ENCODE peak calls at places on chromosomes 1 and 21, in six cellular contexts. One of them, this sample, is unnamed.

GRCh38 chr1:99964806-99965205 is 5.0 kb upstream of the SLC35A3 start:
- DNase-seq in IMR-90: no peak
- DNase-seq in neuronal stem cell: no peak
- DNase-seq in H1: no peak
- DNase-seq in mesendoderm: no peak
- DNase-seq in H9: no peak
- DNase-seq in this sample: no peak

GRCh38 chr1:2962541-2962940 is 58.7 kb upstream of the ACTRT2 start:
- DNase-seq in H1: no peak
- DNase-seq in IMR-90: no peak
- DNase-seq in mesendoderm: no peak
- DNase-seq in neuronal stem cell: no peak
- DNase-seq in H9: no peak
- DNase-seq in this sample: no peak

GRCh38 chr1:69513621-69514020 is 54.1 kb upstream of the LRRC7 start:
- DNase-seq in neuronal stem cell: no peak
- DNase-seq in H9: no peak
- DNase-seq in H1: no peak
- DNase-seq in IMR-90: peak; percentile 28
- DNase-seq in mesendoderm: no peak
- DNase-seq in this sample: peak; percentile 22

GRCh38 chr1:145918992-145919939 is 749 bp upstream of the PEX11B start:
- DNase-seq in H9: peak; percentile 64
- DNase-seq in H1: no peak
- DNase-seq in IMR-90: peak; percentile 53
- DNase-seq in neuronal stem cell: peak; percentile 17
- DNase-seq in mesendoderm: peak; percentile 63
- DNase-seq in this sample: peak; percentile 69

GRCh38 chr1:119139393-119139792 is 1.1 kb downstream of the WARS2 start:
- DNase-seq in H1: no peak
- DNase-seq in neuronal stem cell: no peak
- DNase-seq in mesendoderm: peak; percentile 79
- DNase-seq in H9: no peak
- DNase-seq in IMR-90: no peak
- DNase-seq in this sample: no peak

GRCh38 chr1:44135896-44136295 is 5.5 kb downstream of the KLF18 start:
- DNase-seq in neuronal stem cell: no peak
- DNase-seq in H1: no peak
- DNase-seq in mesendoderm: no peak
- DNase-seq in IMR-90: no peak
- DNase-seq in H9: no peak
- DNase-seq in this sample: no peak

GRCh38 chr21:35377505-35378090 is 328.5 kb upstream of the RUNX1 start:
- DNase-seq in mesendoderm: no peak
- DNase-seq in H9: no peak
- DNase-seq in H1: no peak
- DNase-seq in neuronal stem cell: no peak
- DNase-seq in IMR-90: no peak
- DNase-seq in this sample: no peak

GRCh38 chr1:23376890-23377811 is 7.5 kb upstream of the ZNF436 start:
- DNase-seq in H9: no peak
- DNase-seq in IMR-90: peak; percentile 90
- DNase-seq in mesendoderm: no peak
- DNase-seq in H1: no peak
- DNase-seq in neuronal stem cell: no peak
- DNase-seq in this sample: peak; percentile 92

GRCh38 chr1:116177861-116178260 is 66.7 kb downstream of the MAB21L3 start:
- DNase-seq in neuronal stem cell: no peak
- DNase-seq in IMR-90: no peak
- DNase-seq in mesendoderm: no peak
- DNase-seq in H1: no peak
- DNase-seq in H9: no peak
- DNase-seq in this sample: no peak

GRCh38 chr1:54809496-54810074 is 8.5 kb upstream of the TTC22 start:
- DNase-seq in mesendoderm: no peak
- DNase-seq in H1: no peak
- DNase-seq in IMR-90: no peak
- DNase-seq in neuronal stem cell: no peak
- DNase-seq in H9: no peak
- DNase-seq in this sample: no peak

GRCh38 chr1:86382878-86383277 is 13.2 kb downstream of the ODF2L start:
- DNase-seq in H9: no peak
- DNase-seq in mesendoderm: no peak
- DNase-seq in IMR-90: no peak
- DNase-seq in neuronal stem cell: no peak
- DNase-seq in H1: no peak
- DNase-seq in this sample: peak; percentile 26

GRCh38 chr1:94597701-94598100 is 56.1 kb upstream of the F3 start:
- DNase-seq in H9: no peak
- DNase-seq in mesendoderm: no peak
- DNase-seq in neuronal stem cell: no peak
- DNase-seq in H1: no peak
- DNase-seq in IMR-90: peak; percentile 78
- DNase-seq in this sample: peak; percentile 92

GRCh38 chr1:168725060-168725459 is 3.9 kb downstream of the DPT start:
- DNase-seq in mesendoderm: no peak
- DNase-seq in H9: no peak
- DNase-seq in H1: no peak
- DNase-seq in neuronal stem cell: no peak
- DNase-seq in IMR-90: no peak
- DNase-seq in this sample: no peak

GRCh38 chr1:23673086-23673813 is 18.4 kb upstream of the RPL11 start:
- DNase-seq in H9: peak; percentile 75
- DNase-seq in neuronal stem cell: peak; percentile 59
- DNase-seq in IMR-90: peak; percentile 69
- DNase-seq in H1: peak; percentile 38
- DNase-seq in mesendoderm: peak; percentile 84
- DNase-seq in this sample: peak; percentile 67

DNA sequence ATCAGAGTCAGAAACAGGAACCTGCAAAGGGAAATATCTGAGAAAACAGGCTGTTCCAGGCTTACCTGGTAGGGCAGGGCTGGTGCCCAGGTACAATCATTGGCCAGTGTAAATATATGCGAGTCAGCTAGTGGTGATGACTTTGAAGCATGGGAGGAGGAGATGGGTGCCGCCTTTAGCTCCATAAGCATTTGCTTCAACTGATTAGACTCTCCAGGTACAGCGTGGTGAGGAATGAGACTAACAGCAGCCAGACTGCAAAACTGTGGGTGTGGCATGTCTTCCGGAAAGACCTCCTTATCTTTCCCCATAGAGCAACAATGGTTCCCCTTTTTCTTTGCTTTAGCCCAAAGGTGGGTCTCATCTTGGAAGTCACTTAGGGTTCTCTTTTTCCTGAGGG is 137.2 kb downstream of the LRIG2 start:
- DNase-seq in IMR-90: no peak
- DNase-seq in H9: no peak
- DNase-seq in neuronal stem cell: no peak
- DNase-seq in H1: no peak
- DNase-seq in mesendoderm: no peak
- DNase-seq in this sample: no peak
- H2BK15ac ChIP-seq in IMR-90: no peak overlapping the region
- H2BK15ac ChIP-seq in H9: no peak overlapping the region
- H2BK15ac ChIP-seq in neuronal stem cell: no peak overlapping the region
- H2BK15ac ChIP-seq in H1: no peak overlapping the region
- H2BK15ac ChIP-seq in mesendoderm: no peak overlapping the region
- H2BK15ac ChIP-seq in this sample: no peak overlapping the region

DNA sequence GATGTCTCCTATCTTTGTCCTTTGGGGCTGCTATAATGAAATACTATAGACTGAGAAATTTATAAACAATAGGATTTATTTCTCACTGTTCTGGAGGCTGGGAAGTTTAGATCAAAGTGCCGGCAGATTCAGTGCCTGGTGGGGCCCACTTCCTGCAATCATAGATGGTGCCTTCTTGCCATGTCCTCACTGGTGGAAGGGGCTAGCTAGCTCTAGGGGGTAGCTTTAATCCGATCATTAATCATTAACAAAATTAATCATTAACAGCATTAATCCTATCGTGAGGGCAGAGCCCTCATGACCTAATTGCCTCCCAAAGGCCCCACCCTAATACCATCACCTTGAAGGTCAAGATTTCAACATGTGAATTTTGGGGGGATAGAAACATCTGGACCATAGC is 124.3 kb downstream of the TRABD2B start:
- DNase-seq in neuronal stem cell: no peak
- DNase-seq in H9: no peak
- DNase-seq in mesendoderm: no peak
- DNase-seq in IMR-90: no peak
- DNase-seq in H1: no peak
- DNase-seq in this sample: no peak
- H2BK5ac ChIP-seq in neuronal stem cell: no peak overlapping the region
- H2BK5ac ChIP-seq in H9: no peak overlapping the region
- H2BK5ac ChIP-seq in mesendoderm: no peak overlapping the region
- H2BK5ac ChIP-seq in IMR-90: no peak overlapping the region
- H2BK5ac ChIP-seq in H1: no peak overlapping the region
- H2BK5ac ChIP-seq in this sample: no peak overlapping the region

DNA sequence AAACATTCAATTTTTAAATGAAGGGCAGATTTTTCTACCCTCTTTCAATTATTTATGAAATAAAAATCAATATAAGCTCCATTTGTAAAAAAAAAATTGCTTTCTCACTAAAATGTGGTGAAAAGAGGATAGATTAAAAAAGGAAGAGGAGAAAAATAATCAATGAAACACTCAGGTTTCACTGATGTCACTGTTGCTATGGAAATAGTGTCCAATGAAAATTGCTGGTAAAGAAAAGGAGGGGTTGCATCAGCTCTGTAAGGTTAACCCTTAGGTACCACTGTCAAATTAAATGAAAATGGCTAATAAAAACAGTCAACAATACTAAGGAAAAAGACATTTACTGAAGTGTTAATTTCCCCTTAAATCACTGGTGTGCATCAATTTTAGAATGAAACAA is 91.6 kb upstream of the TTC39A start:
- DNase-seq in neuronal stem cell: peak; percentile 51
- DNase-seq in mesendoderm: peak; percentile 91
- DNase-seq in H9: no peak
- DNase-seq in IMR-90: peak; percentile 82
- DNase-seq in H1: no peak
- DNase-seq in this sample: peak; percentile 82
- H2BK15ac ChIP-seq in neuronal stem cell: no peak overlapping the region
- H2BK15ac ChIP-seq in mesendoderm: no peak overlapping the region
- H2BK15ac ChIP-seq in H9: no peak overlapping the region
- H2BK15ac ChIP-seq in IMR-90: no peak overlapping the region
- H2BK15ac ChIP-seq in H1: no peak overlapping the region
- H2BK15ac ChIP-seq in this sample: no peak overlapping the region

GRCh38 chr1:218495931-218496330 is 150.8 kb downstream of the TGFB2 start:
- DNase-seq in IMR-90: no peak
- DNase-seq in H9: no peak
- DNase-seq in neuronal stem cell: no peak
- DNase-seq in mesendoderm: no peak
- DNase-seq in H1: no peak
- DNase-seq in this sample: no peak
- H2BK5ac ChIP-seq in IMR-90: peak overlapping the region; percentile 53
- H2BK5ac ChIP-seq in H9: no peak overlapping the region
- H2BK5ac ChIP-seq in neuronal stem cell: no peak overlapping the region
- H2BK5ac ChIP-seq in mesendoderm: no peak overlapping the region
- H2BK5ac ChIP-seq in H1: no peak overlapping the region
- H2BK5ac ChIP-seq in this sample: peak overlapping the region; percentile 93

GRCh38 chr1:199512037-199512710 is 515.3 kb upstream of the NR5A2 start:
- DNase-seq in H9: peak; percentile 42
- DNase-seq in H1: no peak
- DNase-seq in neuronal stem cell: peak; percentile 54
- DNase-seq in mesendoderm: peak; percentile 15
- DNase-seq in IMR-90: no peak
- DNase-seq in this sample: no peak
- H2BK15ac ChIP-seq in H9: no peak overlapping the region
- H2BK15ac ChIP-seq in H1: no peak overlapping the region
- H2BK15ac ChIP-seq in neuronal stem cell: no peak overlapping the region
- H2BK15ac ChIP-seq in mesendoderm: no peak overlapping the region
- H2BK15ac ChIP-seq in IMR-90: no peak overlapping the region
- H2BK15ac ChIP-seq in this sample: no peak overlapping the region

GRCh38 chr1:31413405-31414005 is 492 bp downstream of the SERINC2 start:
- DNase-seq in mesendoderm: peak; percentile 51
- DNase-seq in neuronal stem cell: peak; percentile 43
- DNase-seq in H9: no peak
- DNase-seq in IMR-90: no peak
- DNase-seq in H1: no peak
- DNase-seq in this sample: peak; percentile 59
- H2BK5ac ChIP-seq in mesendoderm: no peak overlapping the region
- H2BK5ac ChIP-seq in neuronal stem cell: peak overlapping the region; percentile 95
- H2BK5ac ChIP-seq in H9: no peak overlapping the region
- H2BK5ac ChIP-seq in IMR-90: peak overlapping the region; percentile 79
- H2BK5ac ChIP-seq in H1: peak overlapping the region; percentile 60
- H2BK5ac ChIP-seq in this sample: no peak overlapping the region

DNA sequence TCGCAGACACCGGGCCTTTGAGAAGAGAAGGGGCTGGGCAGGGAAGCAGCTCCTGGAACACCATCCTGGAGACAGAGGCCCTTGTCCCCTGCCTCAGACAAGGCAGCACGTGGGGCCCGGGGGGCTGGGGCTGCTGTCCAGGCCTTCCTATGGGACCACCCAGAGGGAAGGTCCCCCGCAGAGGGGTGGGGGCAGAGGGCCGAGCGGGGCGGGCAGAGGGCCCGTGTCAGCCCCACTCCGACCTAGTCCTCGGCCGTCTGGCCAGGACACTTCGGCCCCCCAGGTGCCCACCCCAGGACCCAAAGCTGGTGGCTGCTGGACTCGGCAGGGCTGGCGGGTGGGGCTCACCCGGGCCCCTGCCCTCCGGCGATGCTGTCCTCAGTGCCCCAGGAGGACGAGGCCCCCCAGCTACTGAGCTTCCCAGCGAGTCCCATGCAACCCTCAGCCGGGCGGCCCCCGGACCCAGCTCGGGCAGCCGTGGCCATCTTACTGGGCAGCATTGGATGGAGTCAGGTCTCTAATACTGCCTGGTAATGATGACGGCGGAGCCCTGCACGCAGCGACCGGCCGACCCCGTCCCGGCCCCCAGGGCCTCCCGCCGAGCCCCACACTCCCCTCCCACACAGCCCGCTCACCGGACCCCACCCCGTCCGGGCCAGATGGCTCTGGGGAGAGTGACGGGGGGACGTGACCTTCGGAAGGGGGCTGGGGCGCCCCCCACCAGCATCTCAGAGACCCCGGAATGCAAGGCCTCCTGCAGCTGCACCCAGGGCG is 6.9 kb upstream of the TTLL10 start:
- DNase-seq in neuronal stem cell: no peak
- DNase-seq in IMR-90: no peak
- DNase-seq in mesendoderm: no peak
- DNase-seq in H9: no peak
- DNase-seq in H1: no peak
- DNase-seq in this sample: no peak
- H2BK15ac ChIP-seq in neuronal stem cell: peak overlapping the region; percentile 96
- H2BK15ac ChIP-seq in IMR-90: no peak overlapping the region
- H2BK15ac ChIP-seq in mesendoderm: no peak overlapping the region
- H2BK15ac ChIP-seq in H9: no peak overlapping the region
- H2BK15ac ChIP-seq in H1: no peak overlapping the region
- H2BK15ac ChIP-seq in this sample: no peak overlapping the region

GRCh38 chr1:48930011-48930410 is 153.3 kb upstream of the BEND5 start:
- DNase-seq in H9: no peak
- DNase-seq in neuronal stem cell: no peak
- DNase-seq in H1: no peak
- DNase-seq in IMR-90: no peak
- DNase-seq in mesendoderm: no peak
- DNase-seq in this sample: no peak
- H2BK5ac ChIP-seq in H9: no peak overlapping the region
- H2BK5ac ChIP-seq in neuronal stem cell: no peak overlapping the region
- H2BK5ac ChIP-seq in H1: no peak overlapping the region
- H2BK5ac ChIP-seq in IMR-90: no peak overlapping the region
- H2BK5ac ChIP-seq in mesendoderm: no peak overlapping the region
- H2BK5ac ChIP-seq in this sample: no peak overlapping the region

GRCh38 chr21:21897275-21897883 is 899.2 kb downstream of the NCAM2 start:
- DNase-seq in H9: no peak
- DNase-seq in H1: no peak
- DNase-seq in mesendoderm: no peak
- DNase-seq in IMR-90: no peak
- DNase-seq in neuronal stem cell: no peak
- DNase-seq in this sample: no peak
- H2BK15ac ChIP-seq in H9: no peak overlapping the region
- H2BK15ac ChIP-seq in H1: no peak overlapping the region
- H2BK15ac ChIP-seq in mesendoderm: no peak overlapping the region
- H2BK15ac ChIP-seq in IMR-90: no peak overlapping the region
- H2BK15ac ChIP-seq in neuronal stem cell: no peak overlapping the region
- H2BK15ac ChIP-seq in this sample: no peak overlapping the region